ENCODE peak calls at places on chromosome 13, in four cellular contexts. T, O, I and M are unnamed samples.

GRCh38 chr13:80473695-80474094 is 132.8 kb upstream of the SPRY2 start:
- DNase-seq in O (peak), T (peak), I (no peak), M (no peak)

GRCh38 chr13:37118002-37118401 is 12.5 kb upstream of the CSNK1A1L start:
- DNase-seq in T (no peak), O (no peak), I (peak), M (no peak)

GRCh38 chr13:54226866-54227265 is 1198.3 kb downstream of the OLFM4 start:
- DNase-seq in T (peak), I (peak), O (no peak), M (no peak)

GRCh38 chr13:113973218-113974164 is at the start of gene C13orf46:
- DNase-seq in I (peak), T (no peak), O (no peak), M (no peak)

GRCh38 chr13:57340878-57341277 is 173.9 kb downstream of the PRR20E start:
- DNase-seq in T (no peak), I (no peak), O (no peak), M (no peak)

GRCh38 chr13:23868521-23868920 is 20.7 kb downstream of the MIPEP start:
- DNase-seq in I (no peak), O (no peak), T (peak), M (no peak)

GRCh38 chr13:93859666-93860065 is 619.8 kb downstream of the DCT start:
- DNase-seq in I (no peak), T (no peak), O (no peak), M (no peak)

GRCh38 chr13:21767032-21767431 is 96.2 kb downstream of the FGF9 start:
- DNase-seq in T (no peak), O (no peak), I (no peak), M (no peak)

GRCh38 chr13:21676611-21677021 is 5.7 kb downstream of the FGF9 start:
- DNase-seq in T (peak), I (no peak), O (no peak), M (peak)

GRCh38 chr13:39892731-39893293 is 237.3 kb downstream of the COG6 start:
- DNase-seq in T (no peak), I (no peak), O (no peak), M (no peak)

GRCh38 chr13:44815507-44816074 is 173.7 kb downstream of the NUFIP1 start:
- DNase-seq in T (peak), O (no peak), I (no peak), M (no peak)

GRCh38 chr13:113806526-113806925 is 47.5 kb downstream of the TMEM255B start:
- DNase-seq in T (no peak), I (no peak), O (no peak), M (no peak)